ENCODE peak calls at places on chromosomes 12 and 14, in nine cellular contexts. Z is WTC11, D is endodermal cell, C is HFFc6, G is IMR-90, B is lower leg skin, Y is BJ, F is A549, H is foreskin fibroblast. W is an unnamed sample.

GRCh38 chr14:48350971-48351370 is 675.6 kb upstream of the MDGA2 start:
- DNase-seq in B (no peak), H (no peak), C (no peak), Z (no peak), D (no peak), Y (no peak), G (peak), F (no peak), W (no peak)

GRCh38 chr14:36829547-36829946 is 167.9 kb downstream of the PAX9 start:
- DNase-seq in B (no peak), Z (no peak), C (no peak), H (no peak), D (no peak), F (no peak), G (no peak), Y (no peak), W (no peak)

GRCh38 chr12:131983026-131983425 is 33.3 kb downstream of the EP400 start:
- DNase-seq in F (no peak), B (peak), C (no peak), Y (no peak), G (no peak), D (peak), Z (no peak), H (no peak), W (no peak)

GRCh38 chr14:89339579-89339978 is 77.5 kb downstream of the FOXN3 start:
- DNase-seq in D (no peak), C (no peak), H (no peak), G (no peak), Z (no peak), Y (no peak), B (no peak), F (no peak), W (no peak)

GRCh38 chr14:31261859-31262739 is 54.5 kb upstream of the HECTD1 start:
- DNase-seq in Z (no peak), B (no peak), C (peak), G (peak), Y (no peak), F (peak), D (no peak), H (peak), W (peak)

GRCh38 chr12:64532734-64533351 is 77.5 kb upstream of the RASSF3 start:
- DNase-seq in B (peak), G (no peak), Z (no peak), F (no peak), H (no peak), C (no peak), D (peak), Y (no peak), W (no peak)

GRCh38 chr12:132210223-132211055 is 66.2 kb downstream of the NOC4L start:
- DNase-seq in F (no peak), Y (no peak), Z (peak), G (no peak), C (no peak), D (peak), H (no peak), B (no peak), W (peak)

GRCh38 chr12:15928870-15929571 is 17.9 kb downstream of the DERA start:
- DNase-seq in H (no peak), C (no peak), Y (no peak), D (peak), Z (no peak), F (no peak), G (no peak), B (no peak), W (no peak)

GRCh38 chr12:57899010-57899662 is 42.2 kb upstream of the ATP23 start:
- DNase-seq in Z (no peak), B (no peak), H (peak), D (peak), G (peak), F (no peak), Y (no peak), C (peak), W (peak)

GRCh38 chr12:33795536-33795935 is 226.8 kb upstream of the ALG10 start:
- DNase-seq in D (no peak), F (no peak), B (no peak), Z (no peak), Y (no peak), C (no peak), G (no peak), H (no peak), W (peak)

GRCh38 chr14:31414190-31414833 is 6.0 kb downstream of the HEATR5A start:
- DNase-seq in C (no peak), H (peak), Y (no peak), B (no peak), G (peak), Z (no peak), F (peak), D (no peak), W (no peak)

GRCh38 chr12:68538722-68539614 is 71.7 kb upstream of the RAP1B start:
- DNase-seq in B (no peak), Y (no peak), F (no peak), D (peak), H (peak), Z (peak), C (no peak), G (peak), W (no peak)

GRCh38 chr12:89947437-89948265 is 239.0 kb upstream of the ATP2B1 start:
- DNase-seq in Z (no peak), D (peak), F (peak), H (peak), Y (peak), C (peak), B (no peak), G (peak), W (no peak)

GRCh38 chr14:67663633-67664032 is 10.8 kb downstream of the VTI1B start:
- DNase-seq in F (no peak), H (no peak), G (no peak), C (no peak), D (no peak), B (no peak), Y (no peak), Z (no peak), W (no peak)

GRCh38 chr14:55398679-55399078 is 13.0 kb downstream of the ATG14 start:
- DNase-seq in H (peak), F (peak), B (no peak), Z (no peak), Y (peak), C (peak), G (peak), D (no peak), W (no peak)

GRCh38 chr14:99600232-99600888 is 3.6 kb downstream of the CCDC85C start:
- DNase-seq in H (no peak), F (no peak), Y (no peak), G (no peak), D (no peak), C (no peak), Z (no peak), B (no peak), W (no peak)

GRCh38 chr12:86623267-86623666 is 367.1 kb upstream of the MGAT4C start:
- DNase-seq in F (peak), Z (no peak), H (no peak), G (no peak), C (no peak), Y (no peak), D (no peak), B (no peak), W (no peak)

GRCh38 chr12:64459388-64460024 is 7.6 kb downstream of the TBK1 start:
- DNase-seq in B (no peak), H (no peak), F (no peak), Z (no peak), G (no peak), Y (no peak), D (no peak), C (no peak), W (peak)

GRCh38 chr12:32217354-32218310 is 111.0 kb downstream of the BICD1 start:
- DNase-seq in C (peak), B (no peak), Y (peak), Z (no peak), G (peak), F (peak), D (no peak), H (peak), W (no peak)

GRCh38 chr14:104726600-104727451 is 2.8 kb downstream of the ADSS1 start:
- DNase-seq in H (no peak), Z (no peak), D (peak), C (no peak), B (no peak), Y (no peak), F (peak), G (no peak), W (peak)
- TF ChIP-seq CTCF in H (no peak), Z (peak), D (peak), C (peak), B (no peak), Y (no peak), F (no peak), G (no peak), W (peak)

GRCh38 chr14:79256311-79256879 is 954.9 kb downstream of the DIO2 start:
- DNase-seq in D (peak), F (no peak), Z (no peak), H (no peak), Y (no peak), B (no peak), G (no peak), C (no peak), W (no peak)
- TF ChIP-seq CTCF in D (peak), F (no peak), Z (no peak), H (no peak), Y (no peak), B (no peak), G (no peak), C (no peak), W (no peak)

DNA sequence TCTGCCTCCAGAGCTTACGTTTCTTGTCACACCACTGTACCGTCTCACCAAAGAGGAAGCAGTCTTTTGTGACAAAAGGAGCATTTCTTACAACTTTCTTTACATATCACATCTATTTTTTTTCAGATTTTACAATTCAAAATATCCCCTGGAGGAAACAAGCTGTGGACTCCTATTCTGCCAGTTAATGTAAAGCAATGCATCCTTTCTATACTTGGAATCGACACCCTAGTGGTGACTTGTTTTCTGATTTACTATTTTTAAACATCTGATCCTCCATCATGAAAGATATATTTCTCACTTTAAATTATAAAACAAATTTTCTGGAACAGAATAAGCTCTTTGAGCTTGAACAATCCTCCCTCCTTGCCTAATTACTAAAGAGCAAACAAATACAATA is 34.8 kb downstream of the AICDA start:
- DNase-seq in B (no peak), F (no peak), G (no peak), Y (no peak), H (no peak), Z (no peak), C (no peak), D (no peak), W (no peak)
- TF ChIP-seq CTCF in B (no peak), F (no peak), G (no peak), Y (no peak), H (no peak), Z (no peak), C (no peak), D (peak), W (no peak)

GRCh38 chr12:121823101-121823726 is 19.4 kb downstream of the SETD1B start:
- DNase-seq in Y (no peak), Z (no peak), B (no peak), F (no peak), C (no peak), G (no peak), D (peak), H (no peak), W (no peak)
- TF ChIP-seq CTCF in Y (no peak), Z (no peak), B (no peak), F (peak), C (no peak), G (no peak), D (peak), H (no peak), W (no peak)

W was measured in Calu3.